ENCODE peak calls at places on chromosome 3, in four cellular contexts. Z is H54, J is frontal cortex, U is NCI-H1092 treated with DMSO at 0.1 percent for 48 hours. W is an unnamed sample.

GRCh38 chr3:170907519-170908234 is 760 bp downstream of the EIF5A2 start:
- DNase-seq in Z (no peak), J (no peak), U (no peak), W (no peak)

GRCh38 chr3:149388714-149389417 is 11.4 kb upstream of the TM4SF1 start:
- DNase-seq in Z (no peak), J (no peak), U (no peak), W (peak)

GRCh38 chr3:14765065-14765410 is 53.7 kb upstream of the FGD5 start:
- DNase-seq in Z (no peak), J (no peak), U (no peak), W (no peak)

GRCh38 chr3:173893066-173893465 is 495.5 kb downstream of the NLGN1 start:
- DNase-seq in Z (no peak), J (no peak), U (no peak), W (no peak)

GRCh38 chr3:159239054-159239453 is 437.2 kb downstream of the MFSD1 start:
- DNase-seq in Z (no peak), J (no peak), U (no peak), W (no peak)

GRCh38 chr3:155418426-155418825 is 124.9 kb upstream of the STRIT1 start:
- DNase-seq in Z (no peak), J (no peak), U (peak), W (no peak)

GRCh38 chr3:134093906-134094305 is 64.2 kb upstream of the SLCO2A1 start:
- DNase-seq in Z (no peak), J (no peak), U (no peak), W (no peak)

GRCh38 chr3:170424879-170425278 is 6.2 kb downstream of the CLDN11 start:
- DNase-seq in Z (no peak), J (no peak), U (no peak), W (no peak)

GRCh38 chr3:13795816-13796215 is 84.1 kb downstream of the WNT7A start:
- DNase-seq in Z (no peak), J (no peak), U (no peak), W (no peak)